ENCODE peak calls at places on chromosome 17, in nine cellular contexts. H is NCI-H2081; M is stimulated activated CD4-positive, alpha-beta T cell treated with anti-CD3 and anti-CD28 coated beads, Interleukin-2, amount 100 ng/mL, for 24 hours; I is HTR-8/SVneo; F is Daoy; E is heart right ventricle; Q is fibroblast of the conjunctiva; Y is kidney; G is midbrain. T is an unnamed sample.

GRCh38 chr17:42422412-42422957 is 571 bp downstream of the CAVIN1 start:
- DNase-seq in H (no peak), M (no peak), I (no peak), F (peak; percentile 51), E (peak; percentile 54), Q (no peak), Y (peak; percentile 85), G (no peak), T (peak; percentile 64)

GRCh38 chr17:69672924-69673323 is 258.4 kb downstream of the MAP2K6 start:
- DNase-seq in H (no peak), M (no peak), I (no peak), F (peak; percentile 24), E (no peak), Q (peak; percentile 6), Y (no peak), G (no peak), T (no peak)

GRCh38 chr17:921161-921560 is 58.4 kb downstream of the NXN start:
- DNase-seq in H (no peak), M (no peak), I (no peak), F (peak; percentile 85), E (no peak), Q (no peak), Y (peak; percentile 61), G (no peak), T (no peak)

GRCh38 chr17:49896860-49897259 is 49.0 kb upstream of the TAC4 start:
- DNase-seq in H (no peak), M (no peak), I (no peak), F (no peak), E (no peak), Q (no peak), Y (no peak), G (no peak), T (no peak)

GRCh38 chr17:14201087-14201486 is 35.6 kb downstream of the CDRT15 start:
- DNase-seq in H (no peak), M (peak; percentile 37), I (no peak), F (peak; percentile 26), E (no peak), Q (no peak), Y (no peak), G (no peak), T (no peak)

GRCh38 chr17:80791758-80792284 is 199.8 kb upstream of the CHMP6 start:
- DNase-seq in H (no peak), M (peak; percentile 68), I (peak; percentile 88), F (peak; percentile 98), E (no peak), Q (peak; percentile 91), Y (peak; percentile 84), G (no peak), T (peak; percentile 88)

GRCh38 chr17:49393491-49394255 is 21.0 kb downstream of the PHB1 start:
- DNase-seq in H (no peak), M (no peak), I (no peak), F (no peak), E (no peak), Q (no peak), Y (no peak), G (peak; percentile 4), T (no peak)

GRCh38 chr17:1164935-1165556 is 14.7 kb downstream of the ABR start:
- DNase-seq in H (no peak), M (no peak), I (no peak), F (no peak), E (peak; percentile 65), Q (no peak), Y (no peak), G (no peak), T (no peak)

GRCh38 chr17:67156269-67157199 is 88.5 kb downstream of the HELZ start:
- DNase-seq in H (no peak), M (no peak), I (no peak), F (peak; percentile 39), E (no peak), Q (no peak), Y (no peak), G (no peak), T (no peak)

GRCh38 chr17:72922223-72922622 is 170.3 kb downstream of the SLC39A11 start:
- DNase-seq in H (no peak), M (no peak), I (no peak), F (no peak), E (no peak), Q (no peak), Y (no peak), G (no peak), T (no peak)

GRCh38 chr17:7060165-7060890 is 16.4 kb upstream of the SLC16A11 start:
- DNase-seq in H (no peak), M (peak; percentile 59), I (peak; percentile 73), F (peak; percentile 94), E (no peak), Q (no peak), Y (no peak), G (no peak), T (peak; percentile 87)

GRCh38 chr17:79540306-79540705 is 70.5 kb downstream of the RBFOX3 start:
- DNase-seq in H (no peak), M (no peak), I (no peak), F (no peak), E (no peak), Q (no peak), Y (peak; percentile 40), G (no peak), T (no peak)

GRCh38 chr17:31564883-31565297 is 173.4 kb downstream of the RAB11FIP4 start:
- DNase-seq in H (no peak), M (no peak), I (peak; percentile 61), F (peak; percentile 92), E (no peak), Q (no peak), Y (no peak), G (no peak), T (no peak)

GRCh38 chr17:15260376-15261062 is 4.6 kb downstream of the PMP22 start:
- DNase-seq in H (peak; percentile 12), M (peak; percentile 44), I (peak; percentile 90), F (peak; percentile 94), E (peak; percentile 92), Q (peak; percentile 77), Y (peak; percentile 96), G (peak; percentile 88), T (peak; percentile 57)

GRCh38 chr17:38333635-38334295 is 10.0 kb downstream of the GPR179 start:
- DNase-seq in H (peak; percentile 30), M (peak; percentile 42), I (peak; percentile 64), F (peak; percentile 46), E (no peak), Q (no peak), Y (peak; percentile 59), G (no peak), T (no peak)

GRCh38 chr17:83096401-83097220 is 17.2 kb downstream of the METRNL start:
- DNase-seq in H (no peak), M (no peak), I (no peak), F (no peak), E (no peak), Q (no peak), Y (peak; percentile 88), G (no peak), T (no peak)

GRCh38 chr17:35892091-35892637 is 12.0 kb upstream of the CCL5 start:
- DNase-seq in H (no peak), M (peak; percentile 56), I (no peak), F (peak; percentile 30), E (no peak), Q (no peak), Y (no peak), G (no peak), T (no peak)

GRCh38 chr17:43465049-43465448 is 18.7 kb upstream of the DHX8 start:
- DNase-seq in H (no peak), M (no peak), I (no peak), F (no peak), E (no peak), Q (no peak), Y (no peak), G (no peak), T (no peak)

GRCh38 chr17:74245145-74245817 is 28.8 kb upstream of the DNAI2 start:
- DNase-seq in H (no peak), M (no peak), I (no peak), F (no peak), E (no peak), Q (no peak), Y (no peak), G (peak; percentile 91), T (no peak)

GRCh38 chr17:69528035-69528434 is 113.5 kb downstream of the MAP2K6 start:
- DNase-seq in H (no peak), M (no peak), I (no peak), F (no peak), E (no peak), Q (no peak), Y (no peak), G (no peak), T (no peak)

GRCh38 chr17:409308-409847 is 56.8 kb upstream of the RPH3AL start:
- DNase-seq in H (no peak), M (no peak), I (no peak), F (no peak), E (no peak), Q (no peak), Y (peak; percentile 77), G (no peak), T (no peak)

GRCh38 chr17:2485543-2485942 is 26.1 kb downstream of the METTL16 start:
- DNase-seq in H (no peak), M (no peak), I (no peak), F (no peak), E (no peak), Q (no peak), Y (no peak), G (no peak), T (no peak)

GRCh38 chr17:42414782-42415409 is 8.2 kb downstream of the CAVIN1 start:
- DNase-seq in H (no peak), M (peak; percentile 64), I (no peak), F (no peak), E (no peak), Q (no peak), Y (no peak), G (no peak), T (no peak)

GRCh38 chr17:27630607-27631408 is at the start of gene LGALS9:
- DNase-seq in H (no peak), M (no peak), I (no peak), F (peak; percentile 29), E (peak; percentile 35), Q (no peak), Y (peak; percentile 79), G (peak; percentile 7), T (peak; percentile 72)

GRCh38 chr17:82659886-82660285 is 11.6 kb upstream of the WDR45B start:
- DNase-seq in H (no peak), M (no peak), I (no peak), F (no peak), E (no peak), Q (no peak), Y (peak; percentile 29), G (no peak), T (no peak)

GRCh38 chr17:54899721-54900456 is 763 bp upstream of the TOM1L1 start:
- DNase-seq in H (peak; percentile 56), M (no peak), I (no peak), F (no peak), E (no peak), Q (no peak), Y (no peak), G (no peak), T (no peak)

GRCh38 chr17:12098568-12098967 is 77.9 kb downstream of the MAP2K4 start:
- DNase-seq in H (no peak), M (no peak), I (no peak), F (no peak), E (no peak), Q (no peak), Y (no peak), G (no peak), T (no peak)

GRCh38 chr17:21297026-21297520 is 12.6 kb downstream of the MAP2K3 start:
- DNase-seq in H (no peak), M (no peak), I (no peak), F (no peak), E (no peak), Q (no peak), Y (peak; percentile 77), G (no peak), T (no peak)

GRCh38 chr17:80068301-80069160 is 32.1 kb downstream of the CCDC40 start:
- DNase-seq in H (no peak), M (no peak), I (no peak), F (peak; percentile 20), E (peak; percentile 40), Q (peak; percentile 37), Y (peak; percentile 92), G (no peak), T (peak; percentile 60)

T was measured in SW480.